ENCODE peak calls at places on chromosomes 16 and 17, in six cellular contexts. One of them, this sample, is unnamed. For H3K36me3, the result is how much of the 10 kb centered on the place peaks cover.

GRCh38 chr16:75267631-75268264 is 16.3 kb upstream of the BCAR1 start:
- DNase-seq in gastrocnemius medialis: peak
- DNase-seq in pancreas: peak
- DNase-seq in fibroblast of lung: peak
- DNase-seq in left lung: peak
- DNase-seq in GM23338: no peak
- DNase-seq in this sample: no peak

GRCh38 chr16:51666821-51667220 is 515.8 kb upstream of the SALL1 start:
- DNase-seq in gastrocnemius medialis: no peak
- DNase-seq in pancreas: no peak
- DNase-seq in fibroblast of lung: peak
- DNase-seq in left lung: no peak
- DNase-seq in GM23338: no peak
- DNase-seq in this sample: no peak

GRCh38 chr16:25340973-25341372 is 83.3 kb upstream of the ZKSCAN2 start:
- DNase-seq in gastrocnemius medialis: no peak
- DNase-seq in pancreas: no peak
- DNase-seq in fibroblast of lung: no peak
- DNase-seq in left lung: no peak
- DNase-seq in GM23338: no peak
- DNase-seq in this sample: no peak

GRCh38 chr16:51851111-51851510 is 695.8 kb downstream of the TOX3 start:
- DNase-seq in gastrocnemius medialis: no peak
- DNase-seq in pancreas: no peak
- DNase-seq in fibroblast of lung: no peak
- DNase-seq in left lung: no peak
- DNase-seq in GM23338: no peak
- DNase-seq in this sample: no peak

GRCh38 chr17:2034157-2034556 is 4.2 kb downstream of the DPH1 start:
- DNase-seq in gastrocnemius medialis: no peak
- DNase-seq in pancreas: no peak
- DNase-seq in fibroblast of lung: peak
- DNase-seq in left lung: no peak
- DNase-seq in GM23338: no peak
- DNase-seq in this sample: no peak

GRCh38 chr16:87791295-87792204 is 25.8 kb upstream of the KLHDC4 start:
- DNase-seq in gastrocnemius medialis: no peak
- DNase-seq in pancreas: no peak
- DNase-seq in fibroblast of lung: no peak
- DNase-seq in left lung: no peak
- DNase-seq in GM23338: no peak
- DNase-seq in this sample: no peak

GRCh38 chr17:17538417-17539391 is 42.5 kb upstream of the RASD1 start:
- DNase-seq in gastrocnemius medialis: no peak
- DNase-seq in pancreas: no peak
- DNase-seq in fibroblast of lung: peak
- DNase-seq in left lung: no peak
- DNase-seq in GM23338: no peak
- DNase-seq in this sample: no peak

GRCh38 chr16:69894675-69895074 is 56.5 kb upstream of the CLEC18A start:
- DNase-seq in gastrocnemius medialis: no peak
- DNase-seq in pancreas: no peak
- DNase-seq in fibroblast of lung: no peak
- DNase-seq in left lung: no peak
- DNase-seq in GM23338: no peak
- DNase-seq in this sample: no peak

GRCh38 chr16:76705883-76706282 is 428.7 kb downstream of the CNTNAP4 start:
- DNase-seq in gastrocnemius medialis: no peak
- DNase-seq in pancreas: no peak
- DNase-seq in fibroblast of lung: no peak
- DNase-seq in left lung: no peak
- DNase-seq in GM23338: no peak
- DNase-seq in this sample: no peak

DNA sequence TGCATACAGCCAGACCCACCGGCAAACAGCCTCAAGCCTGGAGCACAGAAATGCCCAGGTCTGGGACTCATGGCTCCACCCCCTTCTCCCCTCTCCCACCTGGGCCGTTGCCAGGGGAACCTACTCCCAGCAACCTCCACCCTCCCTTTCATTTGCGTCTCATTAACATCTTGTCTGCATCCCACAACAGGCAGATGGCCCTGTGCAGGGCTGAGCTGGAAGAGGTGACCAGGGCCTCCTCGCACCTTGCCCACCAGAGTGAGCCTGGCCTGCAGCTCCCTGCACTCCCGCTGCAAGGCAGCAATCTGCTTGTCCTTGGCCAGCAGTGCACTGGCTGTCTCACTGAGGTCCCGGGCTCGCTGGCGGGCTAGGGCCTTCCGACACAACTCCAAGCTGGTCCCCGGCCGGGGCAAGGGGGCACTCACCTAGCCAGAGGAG is 3.3 kb downstream of the TSPOAP1 start:
- DNase-seq in gastrocnemius medialis: no peak
- DNase-seq in pancreas: no peak
- DNase-seq in fibroblast of lung: no peak
- DNase-seq in left lung: peak
- DNase-seq in GM23338: peak
- DNase-seq in this sample: no peak
- H3K4me3 ChIP-seq in gastrocnemius medialis: peak
- H3K4me3 ChIP-seq in pancreas: peak
- H3K4me3 ChIP-seq in fibroblast of lung: no peak
- H3K4me3 ChIP-seq in left lung: no peak
- H3K4me3 ChIP-seq in GM23338: peak
- H3K4me3 ChIP-seq in this sample: no peak

GRCh38 chr17:49741692-49742076 is 22.2 kb downstream of the FAM117A start:
- DNase-seq in gastrocnemius medialis: no peak
- DNase-seq in pancreas: no peak
- DNase-seq in fibroblast of lung: no peak
- DNase-seq in left lung: no peak
- DNase-seq in GM23338: no peak
- DNase-seq in this sample: no peak
- H3K27ac ChIP-seq in gastrocnemius medialis: peak
- H3K27ac ChIP-seq in pancreas: no peak
- H3K27ac ChIP-seq in fibroblast of lung: no peak
- H3K27ac ChIP-seq in left lung: peak
- H3K27ac ChIP-seq in GM23338: no peak
- H3K27ac ChIP-seq in this sample: peak

DNA sequence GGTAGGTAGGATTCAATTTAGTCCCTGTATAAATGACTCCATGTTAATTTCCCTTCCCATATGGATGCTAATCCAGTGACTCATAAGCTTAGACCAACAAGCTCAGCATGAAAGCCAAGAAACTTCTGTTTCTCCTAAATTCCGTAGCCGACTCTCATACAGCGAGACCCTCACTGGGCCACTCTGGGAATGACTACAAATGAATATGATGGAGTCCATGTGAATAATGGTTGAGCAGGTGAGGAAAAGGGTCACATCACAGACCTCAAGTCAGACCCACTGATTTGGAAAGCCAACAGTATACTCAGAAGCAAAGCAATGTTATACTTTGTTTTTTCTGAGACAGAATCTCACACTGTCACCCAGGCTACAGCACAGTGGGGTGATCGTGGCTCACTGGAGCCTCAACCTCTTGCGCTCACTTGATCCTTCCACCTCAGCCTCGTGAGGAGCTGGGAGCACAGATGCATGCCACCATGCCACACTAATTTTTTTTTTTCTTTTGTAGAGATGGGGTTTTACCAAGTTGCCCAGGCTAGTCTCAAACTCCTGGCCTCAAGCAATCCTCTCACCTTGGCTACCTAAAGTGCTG is 14.6 kb downstream of the RSL1D1 start:
- DNase-seq in gastrocnemius medialis: no peak
- DNase-seq in pancreas: no peak
- DNase-seq in fibroblast of lung: peak
- DNase-seq in left lung: no peak
- DNase-seq in GM23338: peak
- DNase-seq in this sample: no peak
- H3K36me3 ChIP-seq in gastrocnemius medialis: half or more
- H3K36me3 ChIP-seq in pancreas: half or more
- H3K36me3 ChIP-seq in fibroblast of lung: under half
- H3K36me3 ChIP-seq in left lung: half or more
- H3K36me3 ChIP-seq in GM23338: under half
- H3K36me3 ChIP-seq in this sample: half or more

GRCh38 chr16:90046971-90047713 is 27.9 kb upstream of the DBNDD1 start:
- DNase-seq in gastrocnemius medialis: peak
- DNase-seq in pancreas: peak
- DNase-seq in fibroblast of lung: peak
- DNase-seq in left lung: peak
- DNase-seq in GM23338: peak
- DNase-seq in this sample: no peak

GRCh38 chr16:90048347-90048722 is 28.8 kb downstream of the PRDM7 start:
- DNase-seq in gastrocnemius medialis: no peak
- DNase-seq in pancreas: no peak
- DNase-seq in fibroblast of lung: no peak
- DNase-seq in left lung: no peak
- DNase-seq in GM23338: no peak
- DNase-seq in this sample: no peak

GRCh38 chr16:90046122-90046970 is 27.1 kb upstream of the DBNDD1 start:
- DNase-seq in gastrocnemius medialis: no peak
- DNase-seq in pancreas: peak
- DNase-seq in fibroblast of lung: no peak
- DNase-seq in left lung: no peak
- DNase-seq in GM23338: peak
- DNase-seq in this sample: no peak

GRCh38 chr16:90048737-90049330 is 28.3 kb downstream of the PRDM7 start:
- DNase-seq in gastrocnemius medialis: no peak
- DNase-seq in pancreas: no peak
- DNase-seq in fibroblast of lung: no peak
- DNase-seq in left lung: no peak
- DNase-seq in GM23338: no peak
- DNase-seq in this sample: no peak

GRCh38 chr16:90047714-90048346 is 28.6 kb upstream of the DBNDD1 start:
- DNase-seq in gastrocnemius medialis: no peak
- DNase-seq in pancreas: no peak
- DNase-seq in fibroblast of lung: no peak
- DNase-seq in left lung: no peak
- DNase-seq in GM23338: peak
- DNase-seq in this sample: no peak
- H3K4me3 ChIP-seq in gastrocnemius medialis: peak
- H3K4me3 ChIP-seq in pancreas: peak
- H3K4me3 ChIP-seq in fibroblast of lung: no peak
- H3K4me3 ChIP-seq in left lung: peak
- H3K4me3 ChIP-seq in GM23338: peak
- H3K4me3 ChIP-seq in this sample: peak

GRCh38 chr17:77543779-77544178 is 403.0 kb downstream of the SEC14L1 start:
- DNase-seq in gastrocnemius medialis: no peak
- DNase-seq in pancreas: no peak
- DNase-seq in fibroblast of lung: no peak
- DNase-seq in left lung: peak
- DNase-seq in GM23338: no peak
- DNase-seq in this sample: no peak

GRCh38 chr17:77542551-77543490 is 402.1 kb downstream of the SEC14L1 start:
- DNase-seq in gastrocnemius medialis: peak
- DNase-seq in pancreas: peak
- DNase-seq in fibroblast of lung: peak
- DNase-seq in left lung: peak
- DNase-seq in GM23338: peak
- DNase-seq in this sample: no peak

GRCh38 chr17:77540531-77540930 is 399.8 kb downstream of the SEC14L1 start:
- DNase-seq in gastrocnemius medialis: no peak
- DNase-seq in pancreas: no peak
- DNase-seq in fibroblast of lung: no peak
- DNase-seq in left lung: no peak
- DNase-seq in GM23338: no peak
- DNase-seq in this sample: no peak

GRCh38 chr17:77540975-77541374 is 400.2 kb downstream of the SEC14L1 start:
- DNase-seq in gastrocnemius medialis: no peak
- DNase-seq in pancreas: no peak
- DNase-seq in fibroblast of lung: no peak
- DNase-seq in left lung: no peak
- DNase-seq in GM23338: peak
- DNase-seq in this sample: no peak

DNA sequence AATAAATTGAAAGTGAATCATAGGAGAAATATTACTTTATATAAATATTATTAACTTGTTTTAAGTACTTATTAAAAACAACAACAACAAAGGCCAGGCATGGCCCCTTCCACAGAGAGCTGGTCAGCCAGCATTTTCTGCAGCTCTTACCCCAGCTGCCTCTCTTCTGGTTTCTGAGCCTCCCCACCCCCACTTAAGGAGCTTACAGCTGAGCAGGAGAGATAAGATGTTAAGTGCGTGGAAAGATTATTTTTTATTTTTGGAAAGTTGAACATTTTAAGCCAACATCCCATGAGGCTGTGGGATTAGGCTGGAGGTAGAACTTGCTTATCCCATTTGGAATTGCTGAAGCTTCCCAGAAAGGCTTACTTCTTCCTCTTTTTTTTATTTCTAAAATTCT is 401.2 kb downstream of the SEC14L1 start:
- DNase-seq in gastrocnemius medialis: no peak
- DNase-seq in pancreas: no peak
- DNase-seq in fibroblast of lung: no peak
- DNase-seq in left lung: no peak
- DNase-seq in GM23338: no peak
- DNase-seq in this sample: no peak
- H3K27ac ChIP-seq in gastrocnemius medialis: no peak
- H3K27ac ChIP-seq in pancreas: no peak
- H3K27ac ChIP-seq in fibroblast of lung: no peak
- H3K27ac ChIP-seq in left lung: no peak
- H3K27ac ChIP-seq in GM23338: no peak
- H3K27ac ChIP-seq in this sample: no peak

DNA sequence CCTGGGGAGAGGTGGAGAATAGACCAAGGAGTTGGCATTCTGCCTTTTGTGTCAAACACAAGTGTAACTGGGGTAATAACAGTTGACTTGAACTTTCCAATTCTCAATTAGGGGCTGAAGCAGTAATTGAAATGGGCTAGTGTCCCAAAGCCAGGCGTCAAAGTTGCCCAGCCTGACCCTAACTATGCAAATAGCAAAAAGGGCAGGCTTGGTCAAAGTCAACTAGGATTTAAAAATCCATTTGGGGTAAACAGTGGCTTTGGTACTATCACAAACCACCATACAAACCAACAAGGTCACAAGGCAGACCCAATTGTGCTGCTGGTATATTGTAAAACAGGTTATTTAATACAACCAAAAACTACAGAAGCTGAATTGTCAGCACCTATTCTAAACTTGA is 18.0 kb downstream of the NFE2L1 start:
- DNase-seq in gastrocnemius medialis: no peak
- DNase-seq in pancreas: no peak
- DNase-seq in fibroblast of lung: no peak
- DNase-seq in left lung: no peak
- DNase-seq in GM23338: no peak
- DNase-seq in this sample: no peak
- H3K36me3 ChIP-seq in gastrocnemius medialis: under half
- H3K36me3 ChIP-seq in pancreas: under half
- H3K36me3 ChIP-seq in fibroblast of lung: under half
- H3K36me3 ChIP-seq in left lung: half or more
- H3K36me3 ChIP-seq in GM23338: under half
- H3K36me3 ChIP-seq in this sample: under half

This sample was measured in effector memory CD4-positive, alpha-beta T cell.